ENCODE peak calls at places on chromosome 9, in seven cellular contexts. One of them, this sample, is unnamed.

GRCh38 chr9:127809562-127810377 is 7.1 kb downstream of the FPGS start:
- DNase-seq in stimulated activated effector memory CD8-positive, alpha-beta T cell treated with anti-CD3 and anti-CD28 coated beads, Interleukin-12 subunit alpha, Interleukin-12 subunit beta, amount 100 ng/mL, for 72 hours: no peak
- DNase-seq in effector memory CD4-positive, alpha-beta T cell: no peak
- DNase-seq in HT1080: no peak
- DNase-seq in GM12891: no peak
- DNase-seq in NCI-H526: no peak
- DNase-seq in T-helper 9 cell: peak
- DNase-seq in this sample: no peak

GRCh38 chr9:137682431-137682991 is 63.7 kb downstream of the EHMT1 start:
- DNase-seq in stimulated activated effector memory CD8-positive, alpha-beta T cell treated with anti-CD3 and anti-CD28 coated beads, Interleukin-12 subunit alpha, Interleukin-12 subunit beta, amount 100 ng/mL, for 72 hours: no peak
- DNase-seq in T-helper 9 cell: no peak
- DNase-seq in GM12891: no peak
- DNase-seq in NCI-H526: peak
- DNase-seq in effector memory CD4-positive, alpha-beta T cell: no peak
- DNase-seq in HT1080: no peak
- DNase-seq in this sample: no peak

GRCh38 chr9:109487247-109487646 is 10.9 kb downstream of the PTPN3 start:
- DNase-seq in GM12891: no peak
- DNase-seq in HT1080: no peak
- DNase-seq in stimulated activated effector memory CD8-positive, alpha-beta T cell treated with anti-CD3 and anti-CD28 coated beads, Interleukin-12 subunit alpha, Interleukin-12 subunit beta, amount 100 ng/mL, for 72 hours: no peak
- DNase-seq in effector memory CD4-positive, alpha-beta T cell: no peak
- DNase-seq in T-helper 9 cell: no peak
- DNase-seq in NCI-H526: no peak
- DNase-seq in this sample: no peak

GRCh38 chr9:70963554-70963953 is 157.9 kb downstream of the TRPM3 start:
- DNase-seq in effector memory CD4-positive, alpha-beta T cell: no peak
- DNase-seq in stimulated activated effector memory CD8-positive, alpha-beta T cell treated with anti-CD3 and anti-CD28 coated beads, Interleukin-12 subunit alpha, Interleukin-12 subunit beta, amount 100 ng/mL, for 72 hours: no peak
- DNase-seq in HT1080: no peak
- DNase-seq in NCI-H526: no peak
- DNase-seq in T-helper 9 cell: no peak
- DNase-seq in GM12891: no peak
- DNase-seq in this sample: no peak

GRCh38 chr9:20321683-20322082 is 300.6 kb downstream of the MLLT3 start:
- DNase-seq in stimulated activated effector memory CD8-positive, alpha-beta T cell treated with anti-CD3 and anti-CD28 coated beads, Interleukin-12 subunit alpha, Interleukin-12 subunit beta, amount 100 ng/mL, for 72 hours: no peak
- DNase-seq in NCI-H526: no peak
- DNase-seq in HT1080: peak
- DNase-seq in GM12891: no peak
- DNase-seq in effector memory CD4-positive, alpha-beta T cell: peak
- DNase-seq in T-helper 9 cell: peak
- DNase-seq in this sample: no peak

GRCh38 chr9:89442981-89443817 is 54.7 kb downstream of the SEMA4D start:
- DNase-seq in T-helper 9 cell: no peak
- DNase-seq in HT1080: peak
- DNase-seq in GM12891: peak
- DNase-seq in stimulated activated effector memory CD8-positive, alpha-beta T cell treated with anti-CD3 and anti-CD28 coated beads, Interleukin-12 subunit alpha, Interleukin-12 subunit beta, amount 100 ng/mL, for 72 hours: no peak
- DNase-seq in NCI-H526: no peak
- DNase-seq in effector memory CD4-positive, alpha-beta T cell: no peak
- DNase-seq in this sample: no peak

GRCh38 chr9:98796364-98797101 is at the start of gene ANKS6:
- DNase-seq in NCI-H526: peak
- DNase-seq in stimulated activated effector memory CD8-positive, alpha-beta T cell treated with anti-CD3 and anti-CD28 coated beads, Interleukin-12 subunit alpha, Interleukin-12 subunit beta, amount 100 ng/mL, for 72 hours: peak
- DNase-seq in effector memory CD4-positive, alpha-beta T cell: peak
- DNase-seq in HT1080: peak
- DNase-seq in GM12891: peak
- DNase-seq in T-helper 9 cell: peak
- DNase-seq in this sample: peak

GRCh38 chr9:87886210-87887150 is 3.8 kb downstream of the SPATA31E1 start:
- DNase-seq in effector memory CD4-positive, alpha-beta T cell: no peak
- DNase-seq in NCI-H526: no peak
- DNase-seq in GM12891: no peak
- DNase-seq in T-helper 9 cell: no peak
- DNase-seq in stimulated activated effector memory CD8-positive, alpha-beta T cell treated with anti-CD3 and anti-CD28 coated beads, Interleukin-12 subunit alpha, Interleukin-12 subunit beta, amount 100 ng/mL, for 72 hours: no peak
- DNase-seq in HT1080: peak
- DNase-seq in this sample: no peak

GRCh38 chr9:21029661-21030060 is 1.8 kb downstream of the HACD4 start:
- DNase-seq in GM12891: no peak
- DNase-seq in NCI-H526: no peak
- DNase-seq in T-helper 9 cell: no peak
- DNase-seq in HT1080: no peak
- DNase-seq in effector memory CD4-positive, alpha-beta T cell: no peak
- DNase-seq in stimulated activated effector memory CD8-positive, alpha-beta T cell treated with anti-CD3 and anti-CD28 coated beads, Interleukin-12 subunit alpha, Interleukin-12 subunit beta, amount 100 ng/mL, for 72 hours: no peak
- DNase-seq in this sample: no peak

GRCh38 chr9:19699757-19700156 is 89.1 kb downstream of the SLC24A2 start:
- DNase-seq in effector memory CD4-positive, alpha-beta T cell: no peak
- DNase-seq in HT1080: no peak
- DNase-seq in T-helper 9 cell: no peak
- DNase-seq in GM12891: no peak
- DNase-seq in NCI-H526: no peak
- DNase-seq in stimulated activated effector memory CD8-positive, alpha-beta T cell treated with anti-CD3 and anti-CD28 coated beads, Interleukin-12 subunit alpha, Interleukin-12 subunit beta, amount 100 ng/mL, for 72 hours: no peak
- DNase-seq in this sample: no peak

GRCh38 chr9:79013715-79014610 is 557.8 kb upstream of the TLE4 start:
- DNase-seq in T-helper 9 cell: no peak
- DNase-seq in effector memory CD4-positive, alpha-beta T cell: no peak
- DNase-seq in GM12891: no peak
- DNase-seq in NCI-H526: no peak
- DNase-seq in HT1080: peak
- DNase-seq in stimulated activated effector memory CD8-positive, alpha-beta T cell treated with anti-CD3 and anti-CD28 coated beads, Interleukin-12 subunit alpha, Interleukin-12 subunit beta, amount 100 ng/mL, for 72 hours: no peak
- DNase-seq in this sample: peak

GRCh38 chr9:125119643-125120286 is 23.6 kb downstream of the SCAI start:
- DNase-seq in stimulated activated effector memory CD8-positive, alpha-beta T cell treated with anti-CD3 and anti-CD28 coated beads, Interleukin-12 subunit alpha, Interleukin-12 subunit beta, amount 100 ng/mL, for 72 hours: no peak
- DNase-seq in effector memory CD4-positive, alpha-beta T cell: no peak
- DNase-seq in NCI-H526: no peak
- DNase-seq in HT1080: no peak
- DNase-seq in T-helper 9 cell: no peak
- DNase-seq in GM12891: no peak
- DNase-seq in this sample: peak

GRCh38 chr9:117555964-117556629 is 141.2 kb upstream of the ASTN2 start:
- DNase-seq in T-helper 9 cell: no peak
- DNase-seq in effector memory CD4-positive, alpha-beta T cell: no peak
- DNase-seq in stimulated activated effector memory CD8-positive, alpha-beta T cell treated with anti-CD3 and anti-CD28 coated beads, Interleukin-12 subunit alpha, Interleukin-12 subunit beta, amount 100 ng/mL, for 72 hours: peak
- DNase-seq in NCI-H526: peak
- DNase-seq in HT1080: peak
- DNase-seq in GM12891: peak
- DNase-seq in this sample: peak

GRCh38 chr9:123749580-123750202 is 180.2 kb downstream of the DENND1A start:
- DNase-seq in HT1080: peak
- DNase-seq in GM12891: peak
- DNase-seq in stimulated activated effector memory CD8-positive, alpha-beta T cell treated with anti-CD3 and anti-CD28 coated beads, Interleukin-12 subunit alpha, Interleukin-12 subunit beta, amount 100 ng/mL, for 72 hours: no peak
- DNase-seq in effector memory CD4-positive, alpha-beta T cell: no peak
- DNase-seq in NCI-H526: no peak
- DNase-seq in T-helper 9 cell: no peak
- DNase-seq in this sample: no peak

GRCh38 chr9:35746583-35746982 is 2.4 kb downstream of the GBA2 start:
- DNase-seq in stimulated activated effector memory CD8-positive, alpha-beta T cell treated with anti-CD3 and anti-CD28 coated beads, Interleukin-12 subunit alpha, Interleukin-12 subunit beta, amount 100 ng/mL, for 72 hours: no peak
- DNase-seq in effector memory CD4-positive, alpha-beta T cell: no peak
- DNase-seq in T-helper 9 cell: no peak
- DNase-seq in NCI-H526: no peak
- DNase-seq in GM12891: no peak
- DNase-seq in HT1080: no peak
- DNase-seq in this sample: peak

GRCh38 chr9:89661956-89662717 is 57.3 kb downstream of the GADD45G start:
- DNase-seq in GM12891: no peak
- DNase-seq in T-helper 9 cell: no peak
- DNase-seq in NCI-H526: peak
- DNase-seq in stimulated activated effector memory CD8-positive, alpha-beta T cell treated with anti-CD3 and anti-CD28 coated beads, Interleukin-12 subunit alpha, Interleukin-12 subunit beta, amount 100 ng/mL, for 72 hours: no peak
- DNase-seq in HT1080: peak
- DNase-seq in effector memory CD4-positive, alpha-beta T cell: no peak
- DNase-seq in this sample: peak

GRCh38 chr9:129863059-129863690 is 27.9 kb downstream of the USP20 start:
- DNase-seq in HT1080: peak
- DNase-seq in stimulated activated effector memory CD8-positive, alpha-beta T cell treated with anti-CD3 and anti-CD28 coated beads, Interleukin-12 subunit alpha, Interleukin-12 subunit beta, amount 100 ng/mL, for 72 hours: peak
- DNase-seq in NCI-H526: no peak
- DNase-seq in effector memory CD4-positive, alpha-beta T cell: peak
- DNase-seq in GM12891: no peak
- DNase-seq in T-helper 9 cell: peak
- DNase-seq in this sample: peak

GRCh38 chr9:127803507-127804352 is 1.0 kb downstream of the FPGS start:
- DNase-seq in NCI-H526: peak
- DNase-seq in HT1080: peak
- DNase-seq in GM12891: no peak
- DNase-seq in stimulated activated effector memory CD8-positive, alpha-beta T cell treated with anti-CD3 and anti-CD28 coated beads, Interleukin-12 subunit alpha, Interleukin-12 subunit beta, amount 100 ng/mL, for 72 hours: no peak
- DNase-seq in T-helper 9 cell: no peak
- DNase-seq in effector memory CD4-positive, alpha-beta T cell: no peak
- DNase-seq in this sample: peak